ENCODE peak calls at places on chromosomes 7 and 10, in six cellular contexts. W is H7; X is NCI-H69; M is NT2/D1; J is activated CD8-positive, alpha-beta memory T cell treated with anti-CD3 and anti-CD28 coated beads for 1 hour; U is pancreas. A is an unnamed sample.

GRCh38 chr10:31319602-31320178 is 674 bp downstream of the ZEB1 start:
- DNase-seq in W (peak; percentile 61), X (peak; percentile 37), M (no peak), J (no peak), U (no peak), A (no peak)

GRCh38 chr10:21173964-21174669 is 277.0 kb upstream of the NEBL start:
- DNase-seq in W (peak; percentile 88), X (peak; percentile 80), M (no peak), J (no peak), U (peak; percentile 95), A (peak; percentile 47)

GRCh38 chr7:79292834-79293233 is 160.6 kb downstream of the MAGI2 start:
- DNase-seq in W (no peak), X (peak; percentile 38), M (no peak), J (no peak), U (no peak), A (no peak)

GRCh38 chr7:133310232-133310852 is 57.5 kb downstream of the EXOC4 start:
- DNase-seq in W (no peak), X (peak; percentile 96), M (no peak), J (no peak), U (no peak), A (no peak)

GRCh38 chr10:51272580-51272979 is 198.3 kb downstream of the PRKG1 start:
- DNase-seq in W (no peak), X (peak; percentile 1), M (no peak), J (no peak), U (no peak), A (no peak)

GRCh38 chr7:111855161-111855841 is 293.0 kb upstream of the IMMP2L start:
- DNase-seq in W (peak; percentile 49), X (peak; percentile 53), M (peak; percentile 70), J (no peak), U (no peak), A (no peak)

GRCh38 chr10:4947635-4948596 is 15.3 kb upstream of the AKR1C1 start:
- DNase-seq in W (no peak), X (peak; percentile 1), M (no peak), J (no peak), U (no peak), A (no peak)

GRCh38 chr10:117224881-117225280 is 16.0 kb upstream of the SLC18A2 start:
- DNase-seq in W (no peak), X (no peak), M (no peak), J (no peak), U (no peak), A (no peak)

GRCh38 chr7:38274493-38274892 is 1.1 kb upstream of the TARP start:
- DNase-seq in W (no peak), X (no peak), M (no peak), J (no peak), U (no peak), A (no peak)

GRCh38 chr7:146175716-146176115 is 59.1 kb downstream of the CNTNAP2 start:
- DNase-seq in W (no peak), X (peak; percentile 6), M (no peak), J (no peak), U (no peak), A (no peak)

GRCh38 chr7:108026647-108027046 is 23.7 kb upstream of the LAMB1 start:
- DNase-seq in W (no peak), X (peak; percentile 21), M (no peak), J (no peak), U (no peak), A (no peak)

GRCh38 chr7:158567153-158567603 is 20.4 kb downstream of the PTPRN2 start:
- DNase-seq in W (peak; percentile 65), X (peak; percentile 59), M (no peak), J (no peak), U (peak; percentile 46), A (no peak)

GRCh38 chr7:34222722-34223121 is 317.4 kb downstream of the BMPER start:
- DNase-seq in W (no peak), X (no peak), M (no peak), J (no peak), U (no peak), A (no peak)

GRCh38 chr7:157430721-157431120 is 93.9 kb downstream of the DNAJB6 start:
- DNase-seq in W (no peak), X (no peak), M (no peak), J (no peak), U (no peak), A (peak; percentile 10)

GRCh38 chr10:132706701-132707100 is 79.2 kb downstream of the NKX6-2 start:
- DNase-seq in W (no peak), X (no peak), M (no peak), J (no peak), U (peak; percentile 48), A (peak; percentile 12)

GRCh38 chr10:44238212-44238611 is 146.7 kb downstream of the CXCL12 start:
- DNase-seq in W (peak; percentile 2), X (no peak), M (no peak), J (no peak), U (no peak), A (no peak)

GRCh38 chr7:130371059-130371458 is 9.2 kb upstream of the CPA1 start:
- DNase-seq in W (no peak), X (peak; percentile 55), M (no peak), J (no peak), U (no peak), A (no peak)

GRCh38 chr10:53260213-53260612 is 487.6 kb upstream of the MBL2 start:
- DNase-seq in W (no peak), X (no peak), M (no peak), J (no peak), U (no peak), A (no peak)

GRCh38 chr10:101493782-101494281 is 94.2 kb downstream of the POLL start:
- DNase-seq in W (no peak), X (peak; percentile 65), M (no peak), J (no peak), U (no peak), A (no peak)

GRCh38 chr7:16913643-16914042 is 31.9 kb upstream of the AGR3 start:
- DNase-seq in W (no peak), X (peak; percentile 45), M (no peak), J (no peak), U (peak; percentile 10), A (no peak)

GRCh38 chr7:150385240-150385830 is 6.2 kb downstream of the ZNF775 start:
- DNase-seq in W (no peak), X (peak; percentile 76), M (no peak), J (no peak), U (peak; percentile 17), A (no peak)

GRCh38 chr7:148633761-148634160 is 43.2 kb downstream of the C7orf33 start:
- DNase-seq in W (no peak), X (no peak), M (no peak), J (no peak), U (no peak), A (no peak)

GRCh38 chr7:37033141-37033540 is 308.8 kb upstream of the AOAH start:
- DNase-seq in W (no peak), X (no peak), M (no peak), J (no peak), U (no peak), A (no peak)

GRCh38 chr7:4797858-4798705 is 22.7 kb downstream of the AP5Z1 start:
- DNase-seq in W (peak; percentile 96), X (peak; percentile 43), M (peak; percentile 54), J (no peak), U (peak; percentile 75), A (peak; percentile 55)

GRCh38 chr10:11353229-11353896 is 258.1 kb downstream of the USP6NL start:
- DNase-seq in W (no peak), X (no peak), M (no peak), J (no peak), U (no peak), A (no peak)

GRCh38 chr10:28293238-28294168 is 9.4 kb downstream of the MPP7 start:
- DNase-seq in W (peak; percentile 51), X (no peak), M (no peak), J (no peak), U (no peak), A (no peak)

GRCh38 chr10:121734517-121735137 is 136.4 kb upstream of the FGFR2 start:
- DNase-seq in W (peak; percentile 62), X (peak; percentile 43), M (no peak), J (no peak), U (peak; percentile 35), A (no peak)

GRCh38 chr10:30027057-30028005 is 32.1 kb downstream of the JCAD start:
- DNase-seq in W (peak; percentile 80), X (peak; percentile 67), M (no peak), J (peak; percentile 66), U (no peak), A (peak; percentile 38)

GRCh38 chr7:33973235-33974015 is 68.1 kb downstream of the BMPER start:
- DNase-seq in W (no peak), X (no peak), M (no peak), J (no peak), U (no peak), A (no peak)

GRCh38 chr10:103765981-103766380 is 89.4 kb downstream of the SH3PXD2A start:
- DNase-seq in W (no peak), X (peak; percentile 9), M (no peak), J (peak; percentile 36), U (peak; percentile 84), A (peak; percentile 50)

GRCh38 chr7:34849163-34849960 is 187.9 kb downstream of the DPY19L1 start:
- DNase-seq in W (no peak), X (peak; percentile 9), M (no peak), J (no peak), U (no peak), A (no peak)

A was measured in left ventricle myocardium inferior.